ENCODE peak calls at places on chromosomes 12 and 14, in four cellular contexts. T is IMR-90, I is tibial artery, G is tibial nerve. S is an unnamed sample.

GRCh38 chr12:123038486-123038885 is 58.0 kb downstream of the ARL6IP4 start:
- DNase-seq in T (no peak), I (no peak), G (no peak), S (no peak)

GRCh38 chr12:99130808-99131538 is 485.9 kb downstream of the APAF1 start:
- DNase-seq in T (no peak), I (no peak), G (no peak), S (no peak)

GRCh38 chr14:89578048-89578619 is 161.1 kb upstream of the FOXN3 start:
- DNase-seq in T (peak), I (no peak), G (no peak), S (no peak)

GRCh38 chr12:24728366-24728765 is 220.5 kb downstream of the BCAT1 start:
- DNase-seq in T (peak), I (no peak), G (no peak), S (no peak)

GRCh38 chr12:16609140-16609539 is 3.2 kb upstream of the LMO3 start:
- DNase-seq in T (no peak), I (no peak), G (no peak), S (no peak)

GRCh38 chr12:76588881-76589565 is 29.5 kb upstream of the OSBPL8 start:
- DNase-seq in T (peak), I (no peak), G (no peak), S (no peak)

GRCh38 chr14:102182190-102182589 is 42.5 kb downstream of the WDR20 start:
- DNase-seq in T (peak), I (no peak), G (no peak), S (no peak)

GRCh38 chr12:22539055-22539454 is 5.3 kb downstream of the C2CD5 start:
- DNase-seq in T (no peak), I (no peak), G (no peak), S (no peak)

GRCh38 chr14:38931969-38932652 is 170.9 kb downstream of the SEC23A start:
- DNase-seq in T (no peak), I (no peak), G (no peak), S (no peak)

GRCh38 chr12:12606793-12607589 is 4.7 kb upstream of the CREBL2 start:
- DNase-seq in T (peak), I (no peak), G (no peak), S (no peak)

GRCh38 chr14:22200977-22201605 is 387.9 kb downstream of the DAD1 start:
- DNase-seq in T (peak), I (no peak), G (no peak), S (no peak)

GRCh38 chr12:71865166-71865713 is 25.7 kb downstream of the TBC1D15 start:
- DNase-seq in T (peak), I (no peak), G (no peak), S (no peak)

GRCh38 chr12:13154851-13155250 is 41.7 kb upstream of the EMP1 start:
- DNase-seq in T (no peak), I (no peak), G (no peak), S (no peak)

GRCh38 chr12:93002278-93003054 is 73.4 kb upstream of the EEA1 start:
- DNase-seq in T (peak), I (no peak), G (no peak), S (no peak)

GRCh38 chr12:65313704-65314317 is 35.3 kb downstream of the MSRB3 start:
- DNase-seq in T (peak), I (no peak), G (no peak), S (no peak)

GRCh38 chr12:6935221-6935550 is 7.4 kb downstream of the ATN1 start:
- DNase-seq in T (no peak), I (no peak), G (no peak), S (no peak)

GRCh38 chr12:13436696-13437391 is 240.3 kb downstream of the EMP1 start:
- DNase-seq in T (peak), I (no peak), G (no peak), S (no peak)

GRCh38 chr14:33475623-33476022 is 475.3 kb downstream of the EGLN3 start:
- DNase-seq in T (no peak), I (no peak), G (no peak), S (no peak)

GRCh38 chr12:125100551-125101434 is 35.6 kb downstream of the AACS start:
- DNase-seq in T (no peak), I (no peak), G (no peak), S (no peak)

GRCh38 chr14:99602054-99602787 is 1.8 kb downstream of the CCDC85C start:
- DNase-seq in T (peak), I (no peak), G (no peak), S (no peak)

GRCh38 chr12:45583011-45583657 is 146.4 kb upstream of the ARID2 start:
- DNase-seq in T (peak), I (no peak), G (no peak), S (no peak)

GRCh38 chr14:39025810-39026627 is 77.0 kb downstream of the SEC23A start:
- DNase-seq in T (no peak), I (no peak), G (no peak), S (no peak)

GRCh38 chr14:26738571-26738970 is 140.7 kb upstream of the NOVA1 start:
- DNase-seq in T (no peak), I (no peak), G (no peak), S (no peak)

GRCh38 chr12:48640854-48641253 is 41.2 kb downstream of the KANSL2 start:
- DNase-seq in T (no peak), I (no peak), G (no peak), S (no peak)

GRCh38 chr12:49364989-49365388 is 2.3 kb upstream of the SPATS2 start:
- DNase-seq in T (peak), I (peak), G (no peak), S (no peak)

GRCh38 chr12:16030729-16031128 is 119.6 kb downstream of the DERA start:
- DNase-seq in T (peak), I (no peak), G (no peak), S (no peak)

GRCh38 chr12:105812356-105812755 is 326.4 kb downstream of the NUAK1 start:
- DNase-seq in T (no peak), I (no peak), G (no peak), S (no peak)

GRCh38 chr14:105304565-105304964 is 3.8 kb upstream of the BRF1 start:
- DNase-seq in T (no peak), I (no peak), G (no peak), S (no peak)

GRCh38 chr12:54134850-54135249 is 53.9 kb downstream of the SMUG1 start:
- DNase-seq in T (no peak), I (no peak), G (no peak), S (no peak)

GRCh38 chr12:66165141-66165540 is 4.7 kb downstream of the TMBIM4 start:
- DNase-seq in T (no peak), I (no peak), G (no peak), S (no peak)

GRCh38 chr14:93044601-93045000 is 71.1 kb downstream of the ITPK1 start:
- DNase-seq in T (no peak), I (no peak), G (no peak), S (no peak)

GRCh38 chr12:49950310-49951251 is at the start of gene AQP2:
- DNase-seq in T (no peak), I (no peak), G (no peak), S (no peak)

GRCh38 chr12:63844391-63845341 is at the start of gene SRGAP1:
- DNase-seq in T (peak), I (peak), G (peak), S (peak)

GRCh38 chr12:18217981-18218380 is 43.3 kb upstream of the PIK3C2G start:
- DNase-seq in T (peak), I (no peak), G (no peak), S (no peak)

GRCh38 chr14:91750634-91751198 is 18.8 kb upstream of the CATSPERB start:
- DNase-seq in T (no peak), I (no peak), G (no peak), S (no peak)
- TF ChIP-seq CTCF in T (no peak), I (no peak), G (no peak), S (no peak)

GRCh38 chr12:42102720-42103119 is 42.0 kb downstream of the GXYLT1 start:
- DNase-seq in T (no peak), I (no peak), G (no peak), S (no peak)

GRCh38 chr12:42099433-42099832 is 45.2 kb downstream of the GXYLT1 start:
- DNase-seq in T (no peak), I (no peak), G (no peak), S (no peak)

GRCh38 chr12:42104784-42105183 is 39.9 kb downstream of the GXYLT1 start:
- DNase-seq in T (no peak), I (no peak), G (no peak), S (no peak)

GRCh38 chr12:42103155-42103554 is 41.5 kb downstream of the GXYLT1 start:
- DNase-seq in T (no peak), I (no peak), G (no peak), S (no peak)

GRCh38 chr12:42104087-42104486 is 40.6 kb downstream of the GXYLT1 start:
- DNase-seq in T (no peak), I (no peak), G (no peak), S (no peak)
- TF ChIP-seq CTCF in T (peak), I (no peak), G (no peak), S (peak)

GRCh38 chr14:75418779-75419768 is 8.7 kb upstream of the JDP2 start:
- DNase-seq in T (no peak), I (no peak), G (no peak), S (no peak)
- TF ChIP-seq CTCF in T (no peak), I (no peak), G (no peak), S (no peak)

GRCh38 chr14:35229495-35230089 is 62.6 kb upstream of the PSMA6 start:
- DNase-seq in T (no peak), I (no peak), G (no peak), S (no peak)
- TF ChIP-seq CTCF in T (no peak), I (no peak), G (peak), S (peak)

DNA sequence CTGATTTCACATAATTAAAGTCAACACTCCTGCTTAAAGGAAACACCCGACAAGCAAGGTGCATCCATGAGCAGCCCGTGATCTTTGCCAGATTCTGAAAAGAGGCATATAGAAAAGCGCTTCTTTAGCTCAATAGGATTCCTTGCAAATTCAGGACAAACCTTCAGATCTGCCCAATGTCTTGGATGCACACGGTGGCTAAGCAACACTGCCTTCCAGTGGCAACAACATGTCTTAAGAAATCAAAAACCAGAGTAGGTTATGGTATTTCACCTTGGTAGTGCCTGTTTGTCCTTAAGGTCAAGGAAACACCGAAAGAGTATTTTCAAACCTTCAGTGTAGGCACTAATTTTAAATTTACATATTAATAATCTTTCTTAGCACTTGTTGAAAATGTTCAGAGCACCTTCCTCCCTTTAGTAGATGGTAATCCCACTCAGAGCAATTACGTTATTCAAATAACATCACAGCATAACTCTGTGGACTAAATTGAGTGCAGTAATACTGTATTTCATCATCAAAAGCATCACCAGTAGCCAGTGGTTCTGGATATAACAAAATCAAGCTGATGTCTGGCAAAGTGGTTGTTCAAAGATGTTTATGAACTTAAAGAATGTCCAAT is 58.0 kb upstream of the CDKN3 start:
- DNase-seq in T (peak), I (no peak), G (no peak), S (no peak)
- TF ChIP-seq CTCF in T (peak), I (peak), G (peak), S (peak)

GRCh38 chr12:56257491-56258067 is 605 bp downstream of the ANKRD52 start:
- DNase-seq in T (peak), I (no peak), G (no peak), S (no peak)
- TF ChIP-seq CTCF in T (no peak), I (no peak), G (no peak), S (no peak)

S was measured in type B pancreatic cell.